ENCODE peak calls at places on chromosomes 2 and 18, in four cellular contexts. One of them, this sample, is unnamed. For H3K27me3 and H3K36me3, the result is how much of the 10 kb centered on the place peaks cover.

GRCh38 chr2:214069254-214069653 is 341.6 kb upstream of the VWC2L start:
- DNase-seq in GM23338: no peak
- DNase-seq in GM23248: peak
- DNase-seq in kidney epithelial cell: peak
- DNase-seq in this sample: no peak

GRCh38 chr2:189249171-189249570 is 69.6 kb upstream of the COL5A2 start:
- DNase-seq in GM23338: no peak
- DNase-seq in GM23248: peak
- DNase-seq in kidney epithelial cell: no peak
- DNase-seq in this sample: no peak

GRCh38 chr2:180202591-180202990 is 195.5 kb upstream of the CWC22 start:
- DNase-seq in GM23338: peak
- DNase-seq in GM23248: peak
- DNase-seq in kidney epithelial cell: no peak
- DNase-seq in this sample: no peak

GRCh38 chr18:6367208-6367607 is 47.5 kb downstream of the L3MBTL4 start:
- DNase-seq in GM23338: peak
- DNase-seq in GM23248: no peak
- DNase-seq in kidney epithelial cell: no peak
- DNase-seq in this sample: no peak

GRCh38 chr2:182301093-182301492 is 125.7 kb downstream of the PDE1A start:
- DNase-seq in GM23338: no peak
- DNase-seq in GM23248: peak
- DNase-seq in kidney epithelial cell: no peak
- DNase-seq in this sample: no peak

GRCh38 chr2:1804865-1805264 is 60.5 kb upstream of the PXDN start:
- DNase-seq in GM23338: no peak
- DNase-seq in GM23248: no peak
- DNase-seq in kidney epithelial cell: no peak
- DNase-seq in this sample: no peak

GRCh38 chr18:9876867-9877654 is 8.7 kb upstream of the TXNDC2 start:
- DNase-seq in GM23338: peak
- DNase-seq in GM23248: peak
- DNase-seq in kidney epithelial cell: no peak
- DNase-seq in this sample: no peak

GRCh38 chr2:1814061-1814460 is 69.7 kb upstream of the PXDN start:
- DNase-seq in GM23338: no peak
- DNase-seq in GM23248: no peak
- DNase-seq in kidney epithelial cell: no peak
- DNase-seq in this sample: no peak

GRCh38 chr18:63924551-63924950 is 16.8 kb downstream of the SERPINB10 start:
- DNase-seq in GM23338: no peak
- DNase-seq in GM23248: peak
- DNase-seq in kidney epithelial cell: no peak
- DNase-seq in this sample: no peak

GRCh38 chr18:70289351-70290330 is 796 bp downstream of the SOCS6 start:
- DNase-seq in GM23338: peak
- DNase-seq in GM23248: peak
- DNase-seq in kidney epithelial cell: no peak
- DNase-seq in this sample: peak

GRCh38 chr18:73797419-73797818 is 350.2 kb downstream of the FBXO15 start:
- DNase-seq in GM23338: no peak
- DNase-seq in GM23248: no peak
- DNase-seq in kidney epithelial cell: no peak
- DNase-seq in this sample: no peak

GRCh38 chr18:27605107-27605834 is 420.2 kb upstream of the CHST9 start:
- DNase-seq in GM23338: peak
- DNase-seq in GM23248: peak
- DNase-seq in kidney epithelial cell: peak
- DNase-seq in this sample: peak

GRCh38 chr18:515838-516237 is 15.3 kb upstream of the COLEC12 start:
- DNase-seq in GM23338: no peak
- DNase-seq in GM23248: peak
- DNase-seq in kidney epithelial cell: no peak
- DNase-seq in this sample: no peak

GRCh38 chr2:168120310-168120709 is 127.1 kb downstream of the STK39 start:
- DNase-seq in GM23338: no peak
- DNase-seq in GM23248: no peak
- DNase-seq in kidney epithelial cell: no peak
- DNase-seq in this sample: no peak

GRCh38 chr2:134522856-134523460 is 195.8 kb downstream of the TMEM163 start:
- DNase-seq in GM23338: no peak
- DNase-seq in GM23248: no peak
- DNase-seq in kidney epithelial cell: no peak
- DNase-seq in this sample: no peak

GRCh38 chr2:12543452-12544220 is 173.1 kb upstream of the TRIB2 start:
- DNase-seq in GM23338: no peak
- DNase-seq in GM23248: peak
- DNase-seq in kidney epithelial cell: no peak
- DNase-seq in this sample: no peak

GRCh38 chr2:145692971-145693478 is 1173.1 kb upstream of the ZEB2 start:
- DNase-seq in GM23338: no peak
- DNase-seq in GM23248: peak
- DNase-seq in kidney epithelial cell: peak
- DNase-seq in this sample: no peak

GRCh38 chr2:236875906-236876505 is 209.7 kb upstream of the COPS8 start:
- DNase-seq in GM23338: no peak
- DNase-seq in GM23248: no peak
- DNase-seq in kidney epithelial cell: no peak
- DNase-seq in this sample: no peak

GRCh38 chr2:207694811-207695281 is 16.6 kb upstream of the CCNYL1 start:
- DNase-seq in GM23338: no peak
- DNase-seq in GM23248: peak
- DNase-seq in kidney epithelial cell: no peak
- DNase-seq in this sample: no peak

GRCh38 chr2:36707050-36707449 is 10.5 kb downstream of the VIT start:
- DNase-seq in GM23338: no peak
- DNase-seq in GM23248: peak
- DNase-seq in kidney epithelial cell: no peak
- DNase-seq in this sample: no peak

GRCh38 chr18:79599503-79599931 is 80.1 kb upstream of the CTDP1 start:
- DNase-seq in GM23338: no peak
- DNase-seq in GM23248: peak
- DNase-seq in kidney epithelial cell: no peak
- DNase-seq in this sample: no peak

GRCh38 chr18:29531746-29532145 is 1354.8 kb upstream of the CDH2 start:
- DNase-seq in GM23338: no peak
- DNase-seq in GM23248: no peak
- DNase-seq in kidney epithelial cell: no peak
- DNase-seq in this sample: no peak

GRCh38 chr2:237818066-237818473 is 19.5 kb downstream of the RBM44 start:
- DNase-seq in GM23338: no peak
- DNase-seq in GM23248: peak
- DNase-seq in kidney epithelial cell: peak
- DNase-seq in this sample: no peak

GRCh38 chr2:41933035-41933429 is 114.8 kb upstream of the PKDCC start:
- DNase-seq in GM23338: no peak
- DNase-seq in GM23248: no peak
- DNase-seq in kidney epithelial cell: no peak
- DNase-seq in this sample: no peak

GRCh38 chr18:77210249-77210648 is 39.4 kb upstream of the GALR1 start:
- DNase-seq in GM23338: no peak
- DNase-seq in GM23248: no peak
- DNase-seq in kidney epithelial cell: no peak
- DNase-seq in this sample: no peak

GRCh38 chr2:216082388-216082733 is 642 bp downstream of the TMEM169 start:
- DNase-seq in GM23338: no peak
- DNase-seq in GM23248: no peak
- DNase-seq in kidney epithelial cell: no peak
- DNase-seq in this sample: peak
- H3K4me3 ChIP-seq in GM23338: peak
- H3K4me3 ChIP-seq in GM23248: peak
- H3K4me3 ChIP-seq in kidney epithelial cell: peak
- H3K4me3 ChIP-seq in this sample: peak

DNA sequence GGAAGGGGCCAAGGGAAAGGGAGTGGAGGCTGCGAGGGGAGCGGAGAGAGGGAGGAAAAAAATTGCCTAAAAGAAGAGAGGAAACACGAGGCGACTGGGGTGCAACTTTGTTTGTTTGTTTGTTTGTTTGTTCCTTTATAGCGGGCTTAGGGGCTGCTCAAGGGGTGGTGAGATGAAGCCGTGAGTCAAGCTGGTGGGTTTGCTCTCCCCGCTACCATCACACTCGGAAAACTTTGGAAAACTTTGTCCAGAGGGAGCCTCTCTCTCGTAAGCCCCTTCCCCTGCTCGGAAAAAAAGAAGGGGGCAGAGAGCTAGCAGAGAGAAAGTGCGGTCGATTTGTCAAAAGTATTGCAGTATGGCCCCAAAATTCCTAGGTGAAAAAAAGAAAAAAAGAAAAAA is 308 bp upstream of the CYP26B1 start:
- DNase-seq in GM23338: no peak
- DNase-seq in GM23248: no peak
- DNase-seq in kidney epithelial cell: no peak
- DNase-seq in this sample: no peak
- H3K27me3 ChIP-seq in GM23338: half or more
- H3K27me3 ChIP-seq in GM23248: half or more
- H3K27me3 ChIP-seq in kidney epithelial cell: half or more
- H3K27me3 ChIP-seq in this sample: half or more

DNA sequence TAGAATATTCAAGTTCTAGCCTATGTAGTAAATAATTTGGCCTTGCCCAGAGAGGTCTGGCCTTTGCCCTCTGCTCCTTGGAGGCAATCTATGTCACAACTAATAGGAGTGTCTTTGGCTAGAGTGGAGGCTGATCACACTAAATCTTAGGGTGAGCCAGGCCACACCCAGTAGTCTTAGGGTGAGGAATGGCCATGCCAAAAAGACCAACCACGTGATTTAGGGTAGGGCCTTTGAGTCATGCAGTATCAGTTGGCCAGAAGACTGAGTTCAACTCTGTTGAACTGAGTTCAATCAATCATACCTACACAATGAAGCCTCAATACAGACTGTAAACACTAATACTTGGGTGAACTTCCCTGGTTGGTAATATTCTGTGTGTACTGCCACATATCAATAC is 26.0 kb upstream of the FLACC1 start:
- DNase-seq in GM23338: no peak
- DNase-seq in GM23248: no peak
- DNase-seq in kidney epithelial cell: no peak
- DNase-seq in this sample: no peak
- H3K36me3 ChIP-seq in GM23338: under half
- H3K36me3 ChIP-seq in GM23248: half or more
- H3K36me3 ChIP-seq in kidney epithelial cell: under half
- H3K36me3 ChIP-seq in this sample: under half

GRCh38 chr2:108536911-108537310 is 2.6 kb downstream of the LIMS1 start:
- DNase-seq in GM23338: no peak
- DNase-seq in GM23248: no peak
- DNase-seq in kidney epithelial cell: no peak
- DNase-seq in this sample: no peak
- H3K4me3 ChIP-seq in GM23338: no peak
- H3K4me3 ChIP-seq in GM23248: peak
- H3K4me3 ChIP-seq in kidney epithelial cell: peak
- H3K4me3 ChIP-seq in this sample: no peak

GRCh38 chr2:206255003-206255402 is 19.5 kb upstream of the ZDBF2 start:
- DNase-seq in GM23338: peak
- DNase-seq in GM23248: no peak
- DNase-seq in kidney epithelial cell: no peak
- DNase-seq in this sample: peak
- H3K27me3 ChIP-seq in GM23338: under half
- H3K27me3 ChIP-seq in GM23248: half or more
- H3K27me3 ChIP-seq in kidney epithelial cell: under half
- H3K27me3 ChIP-seq in this sample: under half

GRCh38 chr18:54162431-54162830 is 62.0 kb downstream of the MBD2 start:
- DNase-seq in GM23338: no peak
- DNase-seq in GM23248: peak
- DNase-seq in kidney epithelial cell: peak
- DNase-seq in this sample: no peak

GRCh38 chr18:54161267-54161666 is 63.2 kb downstream of the MBD2 start:
- DNase-seq in GM23338: no peak
- DNase-seq in GM23248: peak
- DNase-seq in kidney epithelial cell: no peak
- DNase-seq in this sample: no peak

GRCh38 chr18:54157646-54158045 is 66.8 kb downstream of the MBD2 start:
- DNase-seq in GM23338: no peak
- DNase-seq in GM23248: no peak
- DNase-seq in kidney epithelial cell: no peak
- DNase-seq in this sample: no peak

GRCh38 chr18:54163458-54163857 is 61.0 kb downstream of the MBD2 start:
- DNase-seq in GM23338: no peak
- DNase-seq in GM23248: peak
- DNase-seq in kidney epithelial cell: no peak
- DNase-seq in this sample: no peak

DNA sequence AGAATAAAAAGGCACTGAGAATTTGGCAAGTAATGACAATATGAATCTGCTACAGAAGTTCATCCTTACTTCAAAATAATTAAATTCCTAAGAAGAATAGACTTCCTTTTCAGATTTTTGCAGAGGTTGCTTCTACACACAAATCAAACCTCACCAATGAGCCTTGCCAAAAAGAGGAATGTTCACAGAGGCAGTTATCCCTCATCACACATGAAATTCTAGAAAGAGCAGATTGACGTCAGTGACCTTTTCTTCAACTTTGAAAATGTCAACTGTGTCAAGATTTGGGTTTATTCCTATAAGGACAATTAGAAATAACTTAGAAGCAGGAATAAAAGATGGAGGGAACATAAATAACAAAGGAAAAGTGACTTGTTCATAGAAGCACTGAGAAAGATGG is 64.6 kb downstream of the MBD2 start:
- DNase-seq in GM23338: no peak
- DNase-seq in GM23248: no peak
- DNase-seq in kidney epithelial cell: no peak
- DNase-seq in this sample: no peak
- H3K36me3 ChIP-seq in GM23338: under half
- H3K36me3 ChIP-seq in GM23248: under half
- H3K36me3 ChIP-seq in kidney epithelial cell: under half
- H3K36me3 ChIP-seq in this sample: under half

This sample was measured in H7.